ENCODE peak calls at places on chromosomes 6 and 20, in six cellular contexts. X, L, W, U, R and D are unnamed samples.
A peak's percentile ranks its signal among the peaks of the same experiment; 100 is the strongest.

GRCh38 chr6:138162947-138163569 is 1.3 kb downstream of the ARFGEF3 start:
- DNase-seq in X (no peak), L (no peak), R (no peak), W (no peak), U (no peak), D (no peak)

GRCh38 chr20:38454556-38455473 is 17.8 kb upstream of the RALGAPB start:
- DNase-seq in R (no peak), L (no peak), X (no peak), W (no peak), U (peak; percentile 89), D (no peak)

GRCh38 chr20:1286267-1287036 is 20.4 kb downstream of the SNPH start:
- DNase-seq in W (no peak), X (no peak), U (no peak), L (no peak), R (no peak), D (no peak)

GRCh38 chr6:112224088-112224487 is 30.3 kb downstream of the LAMA4 start:
- DNase-seq in U (no peak), X (no peak), L (no peak), R (no peak), W (no peak), D (no peak)

GRCh38 chr6:24330137-24330732 is 27.6 kb downstream of the DCDC2 start:
- DNase-seq in W (peak; percentile 30), R (no peak), L (no peak), U (peak; percentile 92), X (no peak), D (no peak)

GRCh38 chr6:112691289-112691688 is 344.2 kb downstream of the RFPL4B start:
- DNase-seq in W (peak; percentile 83), R (no peak), X (no peak), U (no peak), L (peak; percentile 91), D (no peak)

GRCh38 chr6:7532232-7532631 is 9.2 kb upstream of the DSP start:
- DNase-seq in L (no peak), R (no peak), W (no peak), U (peak; percentile 83), X (no peak), D (no peak)

GRCh38 chr6:105759015-105759414 is 327.1 kb upstream of the PRDM1 start:
- DNase-seq in W (no peak), L (no peak), R (no peak), U (peak; percentile 61), X (no peak), D (no peak)

GRCh38 chr6:112311950-112312547 is 35.1 kb upstream of the RFPL4B start:
- DNase-seq in W (peak; percentile 33), R (no peak), X (no peak), L (peak; percentile 38), U (peak; percentile 72), D (no peak)

GRCh38 chr6:164095056-164095455 is 680.5 kb downstream of the QKI start:
- DNase-seq in X (no peak), R (no peak), W (no peak), L (no peak), U (no peak), D (no peak)

GRCh38 chr6:151341481-151342195 is 49.7 kb downstream of the ZBTB2 start:
- DNase-seq in X (no peak), U (no peak), W (no peak), R (peak; percentile 43), L (no peak), D (no peak)

GRCh38 chr20:48816282-48816860 is 11.4 kb downstream of the PREX1 start:
- DNase-seq in W (no peak), U (no peak), L (no peak), X (no peak), R (no peak), D (no peak)

GRCh38 chr6:26243742-26244141 is 121.3 kb upstream of the BTN3A2 start:
- DNase-seq in R (no peak), X (no peak), L (no peak), W (no peak), U (no peak), D (no peak)

GRCh38 chr20:15706719-15707118 is 866.5 kb downstream of the KIF16B start:
- DNase-seq in X (no peak), R (no peak), U (no peak), L (peak; percentile 28), W (no peak), D (no peak)

GRCh38 chr6:40146902-40147301 is 212.6 kb upstream of the MOCS1 start:
- DNase-seq in U (no peak), L (no peak), R (no peak), W (no peak), X (no peak), D (no peak)

GRCh38 chr6:12602951-12603710 is 113.4 kb upstream of the PHACTR1 start:
- DNase-seq in U (peak; percentile 76), W (peak; percentile 63), R (no peak), L (peak; percentile 77), X (no peak), D (no peak)

GRCh38 chr6:148842631-148843030 is 95.8 kb downstream of the UST start:
- DNase-seq in W (no peak), U (no peak), R (no peak), L (no peak), X (no peak), D (no peak)

GRCh38 chr20:12595841-12596240 is 412.9 kb upstream of the SPTLC3 start:
- DNase-seq in R (no peak), U (no peak), L (no peak), X (no peak), W (no peak), D (no peak)

GRCh38 chr20:4605166-4605565 is 116.5 kb upstream of the PRND start:
- DNase-seq in X (no peak), W (peak; percentile 19), U (no peak), R (no peak), L (no peak), D (no peak)

GRCh38 chr6:109342564-109342963 is 39.7 kb downstream of the CD164 start:
- DNase-seq in W (no peak), U (peak; percentile 53), R (no peak), L (no peak), X (no peak), D (no peak)

GRCh38 chr6:53710788-53711187 is 45.2 kb upstream of the KLHL31 start:
- DNase-seq in X (no peak), L (no peak), W (no peak), U (no peak), R (no peak), D (no peak)

GRCh38 chr20:2118783-2119182 is 17.2 kb downstream of the STK35 start:
- DNase-seq in R (no peak), W (no peak), X (no peak), L (no peak), U (peak; percentile 72), D (no peak)

GRCh38 chr20:50541606-50542041 is 31.4 kb downstream of the PTPN1 start:
- DNase-seq in L (no peak), R (no peak), X (no peak), W (no peak), U (no peak), D (no peak)

DNA sequence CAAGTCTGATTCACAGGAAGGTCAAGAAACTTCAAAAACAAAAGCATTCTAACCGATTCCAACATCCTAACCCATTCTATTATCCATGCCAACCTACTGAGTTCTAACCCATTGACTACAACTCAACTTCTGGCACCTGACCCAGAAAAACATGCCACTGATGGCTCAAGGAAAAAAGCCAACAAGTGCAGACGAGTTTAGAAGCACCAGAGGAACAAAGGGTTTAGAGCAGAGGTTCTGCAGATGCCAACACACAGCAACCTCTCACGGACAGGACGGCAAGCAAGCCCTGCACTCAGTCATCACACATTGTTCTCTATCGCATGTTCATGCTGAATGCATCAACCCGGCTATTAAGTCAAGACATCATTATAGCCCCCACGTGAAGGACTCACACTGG is 25.2 kb upstream of the MC3R start:
- DNase-seq in W (no peak), X (no peak), L (no peak), R (no peak), U (no peak), D (no peak)
- H3K9me3 ChIP-seq in W (peaks cover 10% of the 10 kb centered on the region), X (peaks cover 94% of the 10 kb centered on the region), L (peaks cover 9% of the 10 kb centered on the region), R (peaks cover 56% of the 10 kb centered on the region), U (peaks cover 2% of the 10 kb centered on the region), D (no peaks in the 10 kb centered on the region)

GRCh38 chr20:36605309-36606170 is at the start of gene RAB5IF:
- DNase-seq in L (peak; percentile 98), X (peak; percentile 99), U (peak; percentile 100), W (peak; percentile 98), R (peak; percentile 100), D (peak; percentile 99)
- H2BK5ac ChIP-seq in L (peak within 1 kb of the TSS; percentile 49), X (no peak within 1 kb of the TSS), U (peak within 1 kb of the TSS; percentile 67), W (peak within 1 kb of the TSS; percentile 53), R (peak within 1 kb of the TSS; percentile 49), D (no peak within 1 kb of the TSS)

GRCh38 chr6:159978291-159979135 is 9.6 kb downstream of the IGF2R start:
- DNase-seq in U (no peak), L (no peak), W (peak; percentile 63), X (no peak), R (no peak), D (no peak)

GRCh38 chr6:159977242-159978214 is 8.6 kb downstream of the IGF2R start:
- DNase-seq in W (peak; percentile 44), X (no peak), R (no peak), L (peak; percentile 69), U (no peak), D (no peak)

GRCh38 chr6:159974932-159975331 is 6.0 kb downstream of the IGF2R start:
- DNase-seq in L (no peak), R (no peak), U (no peak), X (no peak), W (no peak), D (no peak)

GRCh38 chr6:159979136-159979874 is 10.4 kb downstream of the IGF2R start:
- DNase-seq in X (no peak), U (peak; percentile 76), R (no peak), L (peak; percentile 37), W (peak; percentile 63), D (no peak)

DNA sequence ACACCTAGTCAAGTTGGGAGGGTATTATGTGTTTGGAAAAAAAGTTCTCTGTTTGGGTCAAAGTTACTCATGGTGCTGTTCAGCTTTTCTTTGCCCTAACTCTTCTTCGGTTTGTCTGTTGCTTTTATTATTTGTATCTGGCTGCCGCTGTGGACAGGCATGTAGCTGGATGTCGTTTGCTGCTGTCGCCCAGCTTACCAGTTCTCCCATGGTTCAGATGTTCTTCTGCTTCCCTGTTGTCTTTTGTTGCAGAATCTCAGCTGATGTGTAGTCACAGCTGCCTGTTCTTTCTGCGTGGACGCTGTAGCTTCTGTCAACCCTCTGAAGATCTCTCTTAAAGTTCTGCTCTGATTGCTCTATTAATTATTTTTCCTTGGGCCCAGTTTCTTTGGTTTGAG is 8.0 kb downstream of the IGF2R start:
- DNase-seq in R (no peak), X (no peak), W (no peak), U (no peak), L (no peak), D (no peak)
- H3K4me2 ChIP-seq in R (no peak overlapping the region), X (no peak overlapping the region), W (no peak overlapping the region), U (no peak overlapping the region), L (no peak overlapping the region), D (no peak overlapping the region)

DNA sequence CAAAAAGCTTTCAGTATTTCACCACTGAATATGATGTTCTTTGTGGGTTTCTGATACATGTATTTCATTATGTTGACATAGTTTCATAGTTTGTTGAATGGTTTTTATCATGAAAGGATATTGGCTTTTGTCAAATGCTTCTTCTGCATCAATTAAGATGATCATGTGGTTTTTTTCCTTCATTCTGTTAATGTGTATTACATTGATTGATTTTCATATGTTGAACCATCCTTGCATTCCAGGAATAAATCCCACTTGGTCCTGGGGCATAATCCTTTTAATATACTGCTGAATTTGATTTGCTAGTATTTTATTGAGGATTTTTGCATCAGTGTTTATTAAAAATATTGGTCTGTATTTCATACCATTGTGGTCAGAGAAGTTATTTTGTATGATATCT is 70.9 kb upstream of the BHLHE23 start:
- DNase-seq in U (no peak), X (no peak), L (no peak), R (no peak), W (no peak), D (no peak)
- H3K9me3 ChIP-seq in U (peaks cover 12% of the 10 kb centered on the region), X (no peaks in the 10 kb centered on the region), L (no peaks in the 10 kb centered on the region), R (no peaks in the 10 kb centered on the region), W (peaks cover 41% of the 10 kb centered on the region), D (peaks cover 3% of the 10 kb centered on the region)

GRCh38 chr6:36244641-36245280 is 25.1 kb upstream of the PNPLA1 start:
- DNase-seq in W (no peak), R (peak; percentile 63), L (peak; percentile 36), U (no peak), X (peak; percentile 86), D (peak; percentile 29)
- H2BK5ac ChIP-seq in W (no peak overlapping the region), R (peak overlapping the region; percentile 36), L (no peak overlapping the region), U (no peak overlapping the region), X (no peak overlapping the region), D (no peak overlapping the region)